ENCODE peak calls at places on chromosomes 1 and 21, in six cellular contexts. E is CD8-positive, alpha-beta T cell; C is NCI-H1092; Z is right lobe of liver; I is NCI-H146; J is progenitor cell of endocrine pancreas. A is an unnamed sample.

GRCh38 chr1:83508485-83509151 is 490.3 kb downstream of the TTLL7 start:
- DNase-seq in E (peak; percentile 46), Z (no peak), C (no peak), J (no peak), I (no peak), A (no peak)

GRCh38 chr1:203039609-203040517 is 13.6 kb downstream of the PPFIA4 start:
- DNase-seq in I (no peak), J (no peak), C (no peak), Z (no peak), E (no peak), A (peak; percentile 42)

GRCh38 chr1:175195281-175195680 is 2.7 kb upstream of the KIAA0040 start:
- DNase-seq in J (no peak), I (no peak), C (no peak), Z (no peak), E (no peak), A (no peak)

GRCh38 chr1:97138515-97139032 is 417.0 kb downstream of the PTBP2 start:
- DNase-seq in Z (no peak), E (no peak), C (no peak), I (no peak), J (no peak), A (no peak)

GRCh38 chr1:99170516-99170915 is 93.8 kb upstream of the PLPPR4 start:
- DNase-seq in E (no peak), I (no peak), C (no peak), J (no peak), Z (no peak), A (no peak)

GRCh38 chr1:233114159-233114558 is 163.7 kb downstream of the NTPCR start:
- DNase-seq in I (no peak), Z (no peak), E (no peak), J (no peak), C (no peak), A (no peak)

GRCh38 chr1:48761411-48761810 is 15.3 kb downstream of the BEND5 start:
- DNase-seq in Z (no peak), J (no peak), I (no peak), C (no peak), E (no peak), A (no peak)

GRCh38 chr21:45524756-45525152 is 17.5 kb downstream of the SLC19A1 start:
- DNase-seq in E (no peak), Z (peak; percentile 15), J (no peak), C (no peak), I (no peak), A (peak; percentile 34)

GRCh38 chr1:8424539-8425116 is 106.7 kb downstream of the SLC45A1 start:
- DNase-seq in C (no peak), Z (no peak), J (no peak), E (peak; percentile 66), I (no peak), A (no peak)

GRCh38 chr1:210298936-210299335 is 29.8 kb upstream of the HHAT start:
- DNase-seq in C (no peak), J (no peak), Z (no peak), E (no peak), I (no peak), A (no peak)

GRCh38 chr1:40838045-40838979 is 23.9 kb downstream of the CITED4 start:
- DNase-seq in Z (no peak), J (no peak), E (peak; percentile 11), C (no peak), I (no peak), A (no peak)

GRCh38 chr1:17259233-17259873 is 10.5 kb downstream of the PADI3 start:
- DNase-seq in Z (no peak), C (no peak), J (no peak), I (no peak), E (no peak), A (no peak)

GRCh38 chr1:28516518-28516956 is 10.7 kb downstream of the RCC1 start:
- DNase-seq in Z (no peak), C (no peak), I (no peak), J (no peak), E (no peak), A (no peak)

GRCh38 chr1:210915890-210916507 is 217.9 kb downstream of the KCNH1 start:
- DNase-seq in J (no peak), I (no peak), E (no peak), C (no peak), Z (no peak), A (no peak)

GRCh38 chr1:223035724-223036478 is 107.1 kb downstream of the TLR5 start:
- DNase-seq in E (no peak), I (no peak), C (no peak), Z (no peak), J (no peak), A (no peak)

GRCh38 chr1:93034397-93034796 is 44.7 kb upstream of the MTF2 start:
- DNase-seq in E (no peak), Z (no peak), C (no peak), J (no peak), I (no peak), A (no peak)

A was measured in RWPE2.